ENCODE peak calls at places on chromosomes 11 and 22, in four cellular contexts. O is NCI-H774, I is tibial artery, V is astrocyte of the spinal cord. S is an unnamed sample.

GRCh38 chr22:37581534-37581933 is 1.6 kb upstream of the LGALS2 start:
- DNase-seq in O (no peak), I (no peak), V (no peak), S (no peak)

GRCh38 chr11:70031631-70032469 is 46.3 kb upstream of the ANO1 start:
- DNase-seq in O (no peak), I (no peak), V (no peak), S (no peak)

GRCh38 chr11:77457340-77457739 is 16.6 kb downstream of the PAK1 start:
- DNase-seq in O (no peak), I (no peak), V (no peak), S (no peak)

GRCh38 chr22:37684803-37685615 is 1.1 kb upstream of the NOL12 start:
- DNase-seq in O (no peak), I (no peak), V (no peak), S (no peak)

GRCh38 chr11:44575288-44575672 is 9.8 kb downstream of the CD82 start:
- DNase-seq in O (no peak), I (no peak), V (peak), S (peak)

GRCh38 chr22:27238935-27239510 is 562.5 kb downstream of the MN1 start:
- DNase-seq in O (no peak), I (peak), V (peak), S (peak)

GRCh38 chr22:39176067-39176621 is 23.7 kb upstream of the CBX7 start:
- DNase-seq in O (no peak), I (peak), V (peak), S (peak)

GRCh38 chr11:40281055-40281580 is 1178.3 kb downstream of the LRRC4C start:
- DNase-seq in O (no peak), I (no peak), V (peak), S (peak)

GRCh38 chr11:126140932-126141291 is 70.5 kb downstream of the RPUSD4 start:
- DNase-seq in O (peak), I (no peak), V (peak), S (no peak)

GRCh38 chr22:22657712-22658111 is 13.3 kb downstream of the GGTLC2 start:
- DNase-seq in O (no peak), I (no peak), V (no peak), S (no peak)

GRCh38 chr22:50260801-50261614 is 475 bp downstream of the MAPK12 start:
- DNase-seq in O (no peak), I (no peak), V (peak), S (peak)

GRCh38 chr22:28249402-28249801 is 330.3 kb upstream of the PITPNB start:
- DNase-seq in O (no peak), I (no peak), V (no peak), S (no peak)

GRCh38 chr11:103114836-103115235 is 5.6 kb downstream of the DYNC2H1 start:
- DNase-seq in O (no peak), I (no peak), V (no peak), S (no peak)

GRCh38 chr22:39257522-39258475 is 13.0 kb upstream of the PDGFB start:
- DNase-seq in O (no peak), I (no peak), V (no peak), S (no peak)

GRCh38 chr11:96235725-96236124 is 107.3 kb downstream of the MAML2 start:
- DNase-seq in O (no peak), I (no peak), V (no peak), S (no peak)

GRCh38 chr11:69951821-69952590 is 126.1 kb upstream of the ANO1 start:
- DNase-seq in O (no peak), I (no peak), V (no peak), S (no peak)

GRCh38 chr11:7436657-7437056 is 48.6 kb upstream of the OLFML1 start:
- DNase-seq in O (peak), I (no peak), V (no peak), S (no peak)

GRCh38 chr11:117217141-117217609 is 14.7 kb downstream of the PCSK7 start:
- DNase-seq in O (no peak), I (peak), V (no peak), S (no peak)

GRCh38 chr11:120184946-120185677 is 25.7 kb upstream of the OAF start:
- DNase-seq in O (no peak), I (peak), V (no peak), S (no peak)

GRCh38 chr11:66325140-66325754 is 8.4 kb upstream of the CD248 start:
- DNase-seq in O (no peak), I (no peak), V (no peak), S (no peak)

GRCh38 chr11:74090701-74091100 is 80.1 kb downstream of the C2CD3 start:
- DNase-seq in O (no peak), I (no peak), V (no peak), S (peak)

GRCh38 chr11:73330569-73331093 is 22.6 kb downstream of the ARHGEF17 start:
- DNase-seq in O (no peak), I (no peak), V (no peak), S (no peak)

GRCh38 chr11:132604446-132604845 is 927.9 kb downstream of the OPCML start:
- DNase-seq in O (no peak), I (no peak), V (peak), S (peak)

GRCh38 chr11:2385156-2386151 is 8.3 kb downstream of the CD81 start:
- DNase-seq in O (no peak), I (no peak), V (no peak), S (no peak)

GRCh38 chr11:46122955-46123354 is 1.7 kb upstream of the PHF21A start:
- DNase-seq in O (no peak), I (no peak), V (peak), S (peak)

GRCh38 chr22:25747245-25747944 is 5.4 kb downstream of the MYO18B start:
- DNase-seq in O (no peak), I (peak), V (peak), S (peak)

GRCh38 chr11:18617688-18618340 is 16.3 kb downstream of the SPTY2D1 start:
- DNase-seq in O (no peak), I (no peak), V (peak), S (peak)

GRCh38 chr11:74749127-74749964 is 697 bp downstream of the RNF169 start:
- DNase-seq in O (peak), I (peak), V (peak), S (peak)

GRCh38 chr22:45127866-45128265 is 35.9 kb upstream of the NUP50 start:
- DNase-seq in O (no peak), I (no peak), V (peak), S (peak)

GRCh38 chr22:49962012-49962750 is 1.6 kb downstream of the PIM3 start:
- DNase-seq in O (peak), I (peak), V (peak), S (peak)

GRCh38 chr11:69918938-69919650 is 99.9 kb upstream of the FGF3 start:
- DNase-seq in O (peak), I (peak), V (peak), S (peak)

GRCh38 chr11:128684582-128685382 is 9.1 kb upstream of the FLI1 start:
- DNase-seq in O (no peak), I (no peak), V (no peak), S (no peak)

GRCh38 chr22:38214248-38215056 is 12.7 kb downstream of the MAFF start:
- DNase-seq in O (no peak), I (peak), V (peak), S (no peak)

GRCh38 chr22:48808038-48808960 is 1019.4 kb downstream of the BRD1 start:
- DNase-seq in O (no peak), I (no peak), V (no peak), S (no peak)

GRCh38 chr22:36875741-36876140 is 14.9 kb downstream of the NCF4 start:
- DNase-seq in O (no peak), I (no peak), V (no peak), S (no peak)

GRCh38 chr11:36684840-36685800 is 87.1 kb upstream of the RAG2 start:
- DNase-seq in O (no peak), I (no peak), V (no peak), S (no peak)

GRCh38 chr11:65188486-65188885 is 6.8 kb downstream of the CAPN1 start:
- DNase-seq in O (no peak), I (no peak), V (no peak), S (no peak)

GRCh38 chr11:103433380-103433779 is 324.2 kb downstream of the DYNC2H1 start:
- DNase-seq in O (no peak), I (no peak), V (peak), S (peak)

S was measured in HT1080.